ENCODE peak calls at places on chromosomes 16 and 17, in four cellular contexts. E is K562, V is HepG2, N is WTC11. L is an unnamed sample.
A peak's percentile ranks its signal among the peaks of the same experiment; 100 is the strongest.

GRCh38 chr17:3594976-3595375 is 14.2 kb downstream of the TRPV1 start:
- DNase-seq in E (no peak), N (no peak), V (no peak), L (no peak)

GRCh38 chr16:81873843-81874752 is 95.0 kb downstream of the PLCG2 start:
- DNase-seq in V (peak; percentile 45), E (peak; percentile 72), N (peak; percentile 77), L (peak; percentile 59)

GRCh38 chr16:27870116-27870798 is 193.3 kb downstream of the GSG1L start:
- DNase-seq in E (no peak), N (no peak), V (no peak), L (no peak)

GRCh38 chr17:45347451-45347850 is 30.6 kb upstream of the MAP3K14 start:
- DNase-seq in V (no peak), E (no peak), N (no peak), L (no peak)

GRCh38 chr17:76997981-76998531 is 129.9 kb downstream of the MGAT5B start:
- DNase-seq in E (no peak), N (no peak), V (no peak), L (no peak)

GRCh38 chr17:17089796-17090641 is 47.8 kb downstream of the MPRIP start:
- DNase-seq in V (no peak), E (no peak), N (peak; percentile 5), L (no peak)

GRCh38 chr16:3734758-3735221 is 17.5 kb upstream of the TRAP1 start:
- DNase-seq in E (no peak), N (no peak), V (no peak), L (no peak)

GRCh38 chr17:78873519-78874340 is 29.3 kb downstream of the CEP295NL start:
- DNase-seq in N (no peak), E (no peak), V (no peak), L (no peak)

GRCh38 chr16:75466760-75467159 is 2.3 kb upstream of the TMEM170A start:
- DNase-seq in V (peak; percentile 68), E (no peak), N (no peak), L (no peak)

GRCh38 chr17:78781339-78782304 is at the start of gene CYTH1:
- DNase-seq in V (no peak), E (peak; percentile 31), N (peak; percentile 59), L (peak; percentile 41)

GRCh38 chr16:84874004-84874435 is 54.2 kb downstream of the CRISPLD2 start:
- DNase-seq in E (no peak), V (no peak), N (no peak), L (no peak)

GRCh38 chr17:74454197-74455024 is 12.0 kb upstream of the CD300A start:
- DNase-seq in N (no peak), V (peak; percentile 80), E (no peak), L (peak; percentile 48)

GRCh38 chr17:42276609-42277341 is 584 bp upstream of the STAT5B start:
- DNase-seq in N (peak; percentile 56), V (peak; percentile 73), E (peak; percentile 71), L (peak; percentile 66)

GRCh38 chr17:1197781-1198490 is 18.2 kb upstream of the ABR start:
- DNase-seq in E (no peak), N (no peak), V (no peak), L (no peak)

GRCh38 chr17:73182616-73183310 is 10.1 kb upstream of the COG1 start:
- DNase-seq in N (no peak), V (peak; percentile 50), E (no peak), L (no peak)

GRCh38 chr17:66982011-66982508 is 17.6 kb downstream of the CACNG4 start:
- DNase-seq in E (no peak), N (no peak), V (no peak), L (no peak)

GRCh38 chr17:49875690-49876089 is 27.8 kb upstream of the TAC4 start:
- DNase-seq in N (peak; percentile 58), V (no peak), E (no peak), L (no peak)

GRCh38 chr16:88479795-88480760 is 27.0 kb downstream of the ZFPM1 start:
- DNase-seq in N (no peak), V (no peak), E (no peak), L (no peak)

DNA sequence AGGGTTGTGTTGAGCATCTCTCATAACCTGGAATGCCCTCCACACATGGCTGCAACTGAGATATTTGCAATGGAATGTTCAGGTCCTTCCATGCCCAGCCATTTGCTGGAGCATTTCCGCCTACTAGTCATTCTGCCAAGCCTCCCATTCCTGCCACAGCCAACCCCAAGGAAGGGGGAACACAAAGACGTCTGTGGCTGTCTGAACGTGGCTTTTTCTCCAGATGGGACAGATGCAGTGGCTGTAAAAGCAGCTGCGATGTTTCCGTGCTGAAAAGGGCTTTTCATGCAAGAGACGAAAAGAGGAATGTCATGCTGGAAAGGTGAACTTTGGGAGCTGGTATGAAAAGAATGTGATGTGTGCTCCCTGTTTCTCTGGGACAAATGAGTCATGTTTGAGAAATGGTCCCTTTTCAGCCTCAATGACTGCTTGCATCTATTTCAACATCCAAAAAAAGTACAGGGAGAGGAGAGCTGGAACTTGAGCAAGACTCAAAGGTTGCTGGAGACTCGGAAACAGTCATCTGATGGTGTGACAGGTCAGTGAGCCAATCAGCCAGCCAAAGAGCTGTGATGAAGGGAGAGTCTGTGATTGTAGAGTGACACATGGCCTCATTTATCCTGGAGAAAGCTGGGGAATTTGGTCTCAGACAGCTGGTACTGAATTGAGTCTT is 208.9 kb downstream of the SHISA9 start:
- DNase-seq in N (peak; percentile 18), V (peak; percentile 99), E (no peak), L (peak; percentile 54)
- TF ChIP-seq NR3C1 in N (no peak), V (no peak), E (no peak), L (no peak)

GRCh38 chr16:67150833-67151396 is at the start of gene B3GNT9:
- DNase-seq in N (peak; percentile 77), V (peak; percentile 56), E (peak; percentile 43), L (peak; percentile 65)
- TF ChIP-seq NR3C1 in N (no peak), V (no peak), E (no peak), L (no peak)

GRCh38 chr16:86899757-86900156 is 321.4 kb downstream of the FOXL1 start:
- DNase-seq in E (no peak), V (no peak), N (no peak), L (peak; percentile 18)
- TF ChIP-seq NR3C1 in E (no peak), V (no peak), N (no peak), L (no peak)

DNA sequence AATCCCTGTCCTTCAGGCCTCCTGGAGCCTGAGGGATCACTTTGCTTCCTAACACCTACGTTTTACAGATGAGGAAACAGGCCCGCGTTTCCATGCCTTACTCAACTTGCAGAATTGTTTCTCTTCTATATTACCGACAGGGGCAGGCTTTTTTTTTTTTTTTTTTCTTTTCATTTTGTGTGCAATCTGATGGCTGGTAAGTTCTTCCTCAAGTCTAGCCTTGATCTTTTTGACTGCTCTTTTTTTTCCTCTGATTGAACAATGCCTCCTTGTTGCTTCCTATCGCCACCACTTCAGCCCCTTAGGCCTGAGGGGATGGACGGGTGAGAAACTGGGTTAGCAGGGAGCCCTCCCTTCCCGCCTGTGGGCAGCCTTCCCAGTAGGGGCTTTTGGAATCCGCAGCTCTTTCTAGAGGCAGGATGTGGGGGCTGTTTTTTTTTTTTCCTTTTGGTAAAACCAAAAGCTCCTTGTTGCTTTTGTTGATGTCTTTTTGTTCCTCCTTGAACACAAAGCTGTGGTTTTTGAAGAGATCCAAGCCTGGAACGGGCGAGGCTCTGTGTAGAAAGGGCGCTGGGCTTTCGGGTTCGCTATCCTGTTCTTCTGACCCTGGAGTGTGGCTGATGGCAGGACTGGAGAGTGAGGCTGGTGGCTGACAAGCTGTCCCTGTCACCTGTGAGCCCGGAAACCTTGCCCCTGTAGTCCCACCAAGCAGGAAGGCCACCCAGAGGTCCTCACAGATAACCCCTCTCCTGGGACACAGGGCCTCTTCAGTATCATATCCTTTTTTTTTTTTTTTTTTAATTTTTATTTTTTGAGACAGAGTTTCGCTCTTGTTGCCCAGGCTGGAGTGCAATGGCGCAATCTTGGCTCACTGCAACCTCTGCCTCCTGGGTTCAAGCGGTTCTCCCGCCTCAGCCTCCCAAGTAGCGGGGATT is 14.0 kb downstream of the LASP1 start:
- DNase-seq in V (no peak), E (no peak), N (no peak), L (no peak)
- TF ChIP-seq NR3C1 in V (no peak), E (no peak), N (no peak), L (no peak)

GRCh38 chr16:23374721-23375120 is 72.6 kb downstream of the SCNN1B start:
- DNase-seq in E (no peak), V (no peak), N (peak; percentile 45), L (no peak)
- TF ChIP-seq NR3C1 in E (no peak), V (no peak), N (no peak), L (no peak)

GRCh38 chr16:30555848-30556473 is 2.2 kb downstream of the ZNF764 start:
- DNase-seq in N (peak; percentile 16), E (no peak), V (no peak), L (no peak)

GRCh38 chr16:30551781-30552180 is 6.4 kb downstream of the ZNF764 start:
- DNase-seq in E (no peak), V (no peak), N (no peak), L (no peak)

GRCh38 chr16:30552956-30553355 is 5.2 kb downstream of the ZNF764 start:
- DNase-seq in E (no peak), N (no peak), V (no peak), L (no peak)

GRCh38 chr16:30554933-30555847 is 3.0 kb downstream of the ZNF764 start:
- DNase-seq in E (no peak), V (no peak), N (no peak), L (no peak)

GRCh38 chr16:30553396-30553899 is 4.7 kb downstream of the ZNF764 start:
- DNase-seq in E (no peak), N (no peak), V (no peak), L (no peak)
- TF ChIP-seq NR3C1 in E (no peak), N (no peak), V (no peak), L (no peak)

DNA sequence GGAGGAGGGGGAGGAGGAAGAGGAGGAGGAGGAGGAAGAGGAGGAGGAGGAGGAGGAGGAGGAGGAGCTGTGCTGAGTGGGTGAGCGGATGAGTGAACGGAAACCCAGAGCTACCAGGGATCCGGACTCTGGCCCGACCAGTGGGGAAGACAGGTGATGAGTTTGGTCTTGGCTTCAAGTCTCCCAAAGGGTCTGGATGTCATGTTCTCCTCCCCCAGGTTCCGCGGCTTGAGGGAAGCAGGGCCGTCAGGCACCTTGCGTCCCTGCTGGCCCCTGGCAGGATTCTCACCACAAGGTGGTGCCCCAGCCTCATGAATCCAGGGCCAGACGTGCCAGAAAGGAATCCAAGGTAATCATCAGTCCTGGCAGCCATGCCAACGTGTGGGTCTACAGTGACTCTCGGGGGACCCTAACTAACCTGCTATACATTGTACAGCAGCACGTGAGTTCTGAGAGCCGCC is 13.5 kb upstream of the ABAT start:
- DNase-seq in E (peak; percentile 43), N (peak; percentile 76), V (peak; percentile 71), L (peak; percentile 72)
- TF ChIP-seq NR3C1 in E (no peak), N (no peak), V (no peak), L (no peak)

GRCh38 chr16:29983420-29984136 is 9.9 kb downstream of the TAOK2 start:
- DNase-seq in N (no peak), V (no peak), E (no peak), L (no peak)

GRCh38 chr16:29982560-29983419 is 9.1 kb downstream of the TAOK2 start:
- DNase-seq in V (no peak), E (no peak), N (no peak), L (no peak)

GRCh38 chr16:29984764-29985147 is 10.7 kb downstream of the HIRIP3 start:
- DNase-seq in V (no peak), N (no peak), E (no peak), L (no peak)

GRCh38 chr16:29985271-29985811 is 10.1 kb downstream of the HIRIP3 start:
- DNase-seq in V (no peak), E (no peak), N (no peak), L (no peak)

GRCh38 chr16:29984137-29984763 is 10.6 kb downstream of the TAOK2 start:
- DNase-seq in V (no peak), N (no peak), E (no peak), L (no peak)
- TF ChIP-seq NR3C1 in V (no peak), N (no peak), E (no peak), L (no peak)